ENCODE peak calls at places on chromosomes 12 and 14, in seven cellular contexts. B is pancreas, Z is HepG2, I is GM23248, A is aorta, H is heart left ventricle, K is OCI-LY7. G is an unnamed sample. For H3K4me1, the result is how much of the 10 kb centered on the place peaks cover.

GRCh38 chr14:23068792-23069412 is 11.6 kb upstream of the CDH24 start:
- DNase-seq in B (peak), Z (peak), I (peak), A (peak), H (peak), K (peak), G (peak)

GRCh38 chr14:39293629-39294028 is 59.9 kb downstream of the MIA2 start:
- DNase-seq in B (no peak), Z (no peak), I (no peak), A (no peak), H (no peak), K (no peak), G (no peak)

GRCh38 chr12:15650399-15651128 is 138.6 kb downstream of the EPS8 start:
- DNase-seq in B (no peak), Z (no peak), I (no peak), A (no peak), H (no peak), K (no peak), G (no peak)

GRCh38 chr14:69259531-69260245 is at the start of gene GALNT16:
- DNase-seq in B (peak), Z (no peak), I (peak), A (no peak), H (peak), K (no peak), G (no peak)

GRCh38 chr12:65430571-65431306 is 152.3 kb downstream of the MSRB3 start:
- DNase-seq in B (no peak), Z (peak), I (peak), A (no peak), H (no peak), K (no peak), G (no peak)

GRCh38 chr14:79011091-79011919 is 841.1 kb downstream of the NRXN3 start:
- DNase-seq in B (no peak), Z (peak), I (peak), A (no peak), H (no peak), K (peak), G (no peak)

GRCh38 chr12:124592481-124593160 is 25.2 kb upstream of the NCOR2 start:
- DNase-seq in B (no peak), Z (no peak), I (no peak), A (peak), H (no peak), K (no peak), G (no peak)

GRCh38 chr12:110224379-110225304 is 56.4 kb upstream of the ATP2A2 start:
- DNase-seq in B (no peak), Z (peak), I (peak), A (no peak), H (no peak), K (no peak), G (no peak)

GRCh38 chr12:106074706-106075392 is 63.9 kb downstream of the NUAK1 start:
- DNase-seq in B (no peak), Z (no peak), I (no peak), A (peak), H (no peak), K (no peak), G (no peak)

GRCh38 chr12:93177208-93178153 is 200.2 kb upstream of the NUDT4 start:
- DNase-seq in B (no peak), Z (peak), I (peak), A (no peak), H (no peak), K (no peak), G (no peak)
- H3K4me1 ChIP-seq in B (under half), Z (half or more), I (under half), A (under half), H (half or more), K (under half), G (under half)

GRCh38 chr12:116880213-116880816 is 926 bp downstream of the HRK start:
- DNase-seq in B (no peak), Z (no peak), I (peak), A (no peak), H (no peak), K (no peak), G (no peak)
- H3K4me3 ChIP-seq in B (no peak), Z (peak), I (peak), A (peak), H (peak), K (peak), G (no peak)

GRCh38 chr12:2439332-2440100 is 355.3 kb upstream of the FKBP4 start:
- DNase-seq in B (no peak), Z (no peak), I (no peak), A (no peak), H (peak), K (no peak), G (no peak)

GRCh38 chr12:2431810-2432209 is 363.0 kb upstream of the FKBP4 start:
- DNase-seq in B (no peak), Z (no peak), I (peak), A (no peak), H (peak), K (no peak), G (no peak)

GRCh38 chr12:2432856-2433255 is 361.9 kb upstream of the FKBP4 start:
- DNase-seq in B (no peak), Z (no peak), I (no peak), A (no peak), H (no peak), K (no peak), G (no peak)

DNA sequence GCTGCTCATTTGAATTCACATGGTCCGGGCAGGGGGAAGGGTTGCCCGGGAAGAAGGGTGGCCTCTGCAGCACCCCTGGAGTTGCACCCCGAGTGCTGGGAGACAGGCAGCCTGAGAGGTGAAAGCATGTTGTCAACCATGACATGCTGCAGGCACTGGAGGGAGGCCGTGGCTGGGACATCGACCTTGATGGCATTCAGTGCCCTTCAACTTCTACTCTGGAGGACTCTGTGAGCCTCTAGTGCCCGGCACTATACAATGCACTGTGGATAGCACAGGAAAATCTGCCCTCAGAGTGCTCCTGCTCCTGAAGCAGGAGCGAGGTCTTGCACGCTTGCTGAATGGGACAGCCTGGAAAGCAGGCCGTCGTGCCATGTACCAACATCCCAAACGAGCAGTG is 359.3 kb upstream of the FKBP4 start:
- DNase-seq in B (no peak), Z (no peak), I (no peak), A (no peak), H (no peak), K (no peak), G (no peak)
- H3K4me1 ChIP-seq in B (under half), Z (under half), I (under half), A (under half), H (half or more), K (under half), G (under half)

DNA sequence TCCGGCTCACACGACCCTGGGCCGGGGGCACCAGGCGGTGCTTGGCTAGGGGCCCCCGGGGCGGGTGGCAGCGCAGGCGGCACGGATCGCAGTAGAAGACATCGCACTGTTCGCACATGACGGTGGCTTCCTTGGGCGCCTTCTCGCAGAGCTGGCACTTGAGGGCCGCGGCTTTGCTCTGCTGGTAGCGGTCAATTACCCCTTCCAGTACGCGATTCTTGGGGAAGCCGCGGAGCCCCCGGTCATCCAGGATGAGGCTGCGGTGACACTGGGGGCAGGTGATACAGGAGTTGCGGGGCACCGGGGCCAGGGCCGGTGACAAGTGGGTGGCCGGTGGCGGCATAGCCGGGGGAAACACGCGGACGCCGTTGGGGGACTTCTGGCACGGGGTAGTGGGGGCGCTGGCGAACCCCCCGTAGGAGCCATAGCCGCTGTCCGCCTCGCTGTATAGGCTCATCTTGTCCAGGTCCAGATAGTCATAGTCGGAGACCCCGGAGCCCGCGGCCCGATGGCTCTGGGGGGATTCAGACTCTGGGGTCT is 553 bp downstream of the TRIM9 start:
- DNase-seq in B (peak), Z (no peak), I (peak), A (peak), H (no peak), K (no peak), G (no peak)
- H3K4me3 ChIP-seq in B (peak), Z (peak), I (peak), A (no peak), H (peak), K (peak), G (peak)

DNA sequence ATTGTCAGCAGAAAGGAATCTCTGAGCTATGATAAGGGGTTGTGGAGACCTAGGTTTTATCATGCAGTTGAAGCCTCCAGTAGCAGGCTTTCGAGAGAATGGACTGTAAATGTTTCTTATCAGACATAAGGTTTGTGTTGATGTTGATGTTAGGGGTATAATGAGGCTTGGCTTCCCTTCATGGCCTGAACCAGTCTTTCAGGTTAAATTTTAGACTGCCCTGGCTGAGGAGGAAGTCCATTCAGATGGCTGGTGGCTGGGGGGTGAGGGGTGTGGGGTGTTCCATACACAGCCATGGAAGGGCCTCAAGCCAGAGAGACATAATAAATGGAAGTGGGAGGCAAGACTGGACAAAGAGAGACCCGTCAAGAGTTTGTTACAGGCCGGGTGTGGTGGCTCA is 65.1 kb downstream of the IRF2BPL start:
- DNase-seq in B (no peak), Z (no peak), I (no peak), A (no peak), H (no peak), K (no peak), G (no peak)
- H3K4me1 ChIP-seq in B (under half), Z (half or more), I (under half), A (under half), H (under half), K (under half), G (under half)

G was measured in naive thymus-derived CD4-positive, alpha-beta T cell.